ENCODE peak calls at places on chromosomes 12 and 14, in four cellular contexts. E is neural progenitor cell, D is foreskin fibroblast, A is astrocyte. N is an unnamed sample.

GRCh38 chr14:102909462-102909861 is 13.0 kb upstream of the AMN start:
- DNase-seq in A (no peak), E (no peak), D (no peak), N (no peak)

GRCh38 chr12:50763637-50764115 is at the start of gene ATF1:
- DNase-seq in E (peak; percentile 96), A (peak; percentile 89), D (peak; percentile 93), N (peak; percentile 87)

GRCh38 chr14:96121660-96122395 is 82.7 kb downstream of the C14orf132 start:
- DNase-seq in D (peak; percentile 69), E (no peak), A (peak; percentile 71), N (no peak)

GRCh38 chr12:128098725-128099124 is 168.2 kb upstream of the TMEM132C start:
- DNase-seq in D (no peak), A (no peak), E (no peak), N (no peak)

GRCh38 chr12:2248901-2249381 is 196.2 kb downstream of the CACNA1C start:
- DNase-seq in E (no peak), A (no peak), D (peak; percentile 68), N (no peak)

GRCh38 chr12:61654698-61655097 is 605.5 kb upstream of the USP15 start:
- DNase-seq in D (no peak), A (no peak), E (no peak), N (no peak)

GRCh38 chr12:66269757-66270383 is 32.4 kb upstream of the HELB start:
- DNase-seq in D (peak; percentile 28), A (peak; percentile 44), E (peak; percentile 78), N (no peak)

GRCh38 chr12:27083861-27084271 is 1.5 kb upstream of the C12orf71 start:
- DNase-seq in A (peak; percentile 56), D (peak; percentile 28), E (peak; percentile 75), N (no peak)

GRCh38 chr14:77738559-77739250 is 22.3 kb downstream of the SNW1 start:
- DNase-seq in E (no peak), D (no peak), A (peak; percentile 74), N (no peak)

GRCh38 chr14:90858511-90858910 is 42.3 kb upstream of the TTC7B start:
- DNase-seq in A (no peak), E (no peak), D (no peak), N (no peak)

GRCh38 chr12:68515793-68516192 is 94.9 kb upstream of the RAP1B start:
- DNase-seq in A (no peak), E (no peak), D (no peak), N (no peak)

GRCh38 chr12:68510394-68510793 is 100.3 kb upstream of the RAP1B start:
- DNase-seq in E (no peak), A (no peak), D (no peak), N (no peak)

GRCh38 chr12:68514807-68515411 is 95.8 kb upstream of the RAP1B start:
- DNase-seq in E (no peak), A (no peak), D (no peak), N (no peak)
- TF ChIP-seq CTCF in E (no peak), A (no peak), D (no peak), N (no peak)

GRCh38 chr12:108441549-108441948 is 73.5 kb upstream of the FICD start:
- DNase-seq in E (no peak), A (no peak), D (no peak), N (no peak)

GRCh38 chr12:108440736-108441135 is 74.3 kb upstream of the FICD start:
- DNase-seq in E (no peak), D (no peak), A (no peak), N (no peak)

GRCh38 chr12:108446766-108447165 is 68.3 kb upstream of the FICD start:
- DNase-seq in E (no peak), A (no peak), D (peak; percentile 6), N (no peak)

GRCh38 chr12:108442077-108442476 is 73.0 kb upstream of the FICD start:
- DNase-seq in E (peak; percentile 63), A (no peak), D (no peak), N (peak; percentile 32)

DNA sequence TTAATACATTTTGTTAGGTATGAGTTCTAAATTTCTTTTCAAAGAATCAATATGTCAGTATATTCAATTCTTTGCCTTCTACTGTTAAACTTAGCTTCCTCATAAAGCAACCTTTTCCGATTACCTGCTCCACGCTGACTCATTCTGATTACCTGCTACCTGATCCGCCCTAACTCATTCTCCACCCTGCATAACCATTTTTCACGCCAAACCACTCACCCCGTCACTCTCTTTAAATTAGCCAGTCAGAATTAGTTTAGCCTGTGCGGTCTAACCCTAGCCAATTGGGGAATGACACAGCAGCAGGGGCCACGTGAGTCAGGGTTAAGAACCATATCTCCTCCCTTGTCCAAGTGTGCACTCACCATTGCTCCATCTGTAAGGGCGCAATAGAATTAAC is 72.2 kb upstream of the FICD start:
- DNase-seq in D (no peak), A (no peak), E (no peak), N (no peak)
- TF ChIP-seq CTCF in D (no peak), A (no peak), E (no peak), N (no peak)

DNA sequence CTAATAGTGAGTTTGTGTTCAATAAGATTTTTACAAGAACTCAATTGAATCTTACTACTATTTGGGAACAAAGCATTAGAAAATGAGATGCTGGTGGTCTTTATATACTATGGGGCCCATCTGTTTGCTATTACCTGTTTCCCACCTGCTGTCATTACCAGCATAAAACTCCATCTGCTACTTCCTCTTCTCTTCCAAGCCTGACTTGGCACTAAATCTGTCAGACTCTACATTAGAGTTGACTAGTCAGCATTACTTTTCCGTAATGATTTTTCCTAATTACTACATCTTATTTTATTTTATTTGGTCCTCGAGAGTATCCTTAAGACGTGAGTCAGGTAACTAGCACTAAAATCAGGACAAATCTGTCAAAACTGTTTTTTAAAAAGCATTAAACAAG is 68.1 kb upstream of the KRR1 start:
- DNase-seq in E (no peak), D (no peak), A (no peak), N (no peak)
- TF ChIP-seq CTCF in E (no peak), D (no peak), A (no peak), N (no peak)

GRCh38 chr14:100469632-100470522 is 117.3 kb downstream of the BEGAIN start:
- DNase-seq in A (no peak), D (no peak), E (no peak), N (no peak)
- TF ChIP-seq CTCF in A (no peak), D (no peak), E (no peak), N (no peak)

GRCh38 chr14:56874375-56874774 is 64.1 kb upstream of the OTX2 start:
- DNase-seq in A (no peak), E (peak; percentile 73), D (no peak), N (peak; percentile 53)
- TF ChIP-seq CTCF in A (no peak), E (peak; percentile 70), D (no peak), N (peak; percentile 38)

DNA sequence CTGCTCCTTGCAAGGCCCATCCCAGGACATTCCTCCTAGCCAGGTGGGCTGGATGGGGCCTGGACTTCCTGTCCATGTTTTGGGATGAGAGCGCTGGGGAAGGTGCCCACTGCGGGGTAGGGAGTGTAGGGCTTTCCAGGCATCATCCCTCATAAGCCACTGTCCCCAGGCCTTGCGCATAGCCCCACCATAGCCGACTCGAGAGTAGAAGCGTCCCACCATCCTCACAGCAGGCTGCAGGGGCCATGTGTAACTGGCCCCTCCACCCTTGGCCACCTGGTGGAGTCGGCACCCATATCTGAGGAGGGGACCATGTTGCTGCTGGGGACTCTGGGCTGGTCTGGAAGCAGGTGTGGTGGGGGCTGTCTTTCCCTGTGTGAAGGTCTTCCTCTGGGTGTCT is 30.5 kb downstream of the SH2B3 start:
- DNase-seq in A (no peak), D (no peak), E (no peak), N (peak; percentile 3)
- TF ChIP-seq CTCF in A (no peak), D (no peak), E (no peak), N (no peak)

GRCh38 chr12:75488553-75488952 is 8.0 kb downstream of the GLIPR1 start:
- DNase-seq in D (peak; percentile 35), A (peak; percentile 29), E (peak; percentile 38), N (no peak)
- TF ChIP-seq CTCF in D (peak; percentile 65), A (peak; percentile 49), E (peak; percentile 51), N (no peak)

DNA sequence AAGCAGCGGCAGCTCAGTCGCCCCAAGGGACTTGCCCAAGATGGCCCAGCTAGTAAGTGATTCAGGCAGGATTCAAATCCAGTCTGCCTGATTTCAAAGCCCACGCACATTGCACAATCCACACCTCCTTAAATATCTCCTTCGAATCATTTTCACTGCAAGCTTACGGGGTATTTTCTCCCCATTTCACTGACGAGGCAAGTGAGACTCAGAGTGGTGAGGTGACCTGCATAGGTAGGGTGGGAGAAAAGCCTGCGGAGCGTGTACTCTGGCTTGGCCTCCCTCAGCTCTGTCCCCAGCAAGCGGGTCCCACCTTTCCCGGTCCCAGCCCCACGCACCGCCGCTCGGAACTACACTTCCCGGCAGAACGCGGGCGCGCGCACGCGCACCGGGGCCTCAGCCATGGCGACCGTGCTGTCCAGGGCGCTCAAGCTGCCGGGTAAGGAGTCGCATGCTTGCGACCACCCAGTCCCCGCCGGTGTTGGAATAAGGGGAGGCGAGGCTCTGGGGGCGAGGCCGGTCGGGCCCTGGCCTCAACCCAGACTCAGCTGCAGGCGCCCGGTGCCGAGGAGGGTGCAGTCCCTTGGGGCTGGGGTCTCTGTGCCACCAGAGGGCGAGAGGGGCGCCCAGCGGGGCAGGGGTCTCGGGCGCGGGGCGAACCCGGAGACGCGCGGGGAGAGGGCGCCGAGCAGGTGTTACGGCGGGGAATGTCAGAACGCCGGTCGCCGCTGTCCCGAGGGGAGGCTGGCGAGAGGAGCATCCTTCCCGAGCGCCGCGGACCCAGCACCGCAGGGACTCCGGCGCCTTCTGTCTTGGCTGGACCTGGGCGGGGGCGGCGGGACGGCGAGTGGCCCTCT is at the start of gene FAM234B:
- DNase-seq in A (peak; percentile 44), E (peak; percentile 91), D (peak; percentile 65), N (peak; percentile 83)
- TF ChIP-seq CTCF in A (no peak), E (peak; percentile 52), D (no peak), N (no peak)

DNA sequence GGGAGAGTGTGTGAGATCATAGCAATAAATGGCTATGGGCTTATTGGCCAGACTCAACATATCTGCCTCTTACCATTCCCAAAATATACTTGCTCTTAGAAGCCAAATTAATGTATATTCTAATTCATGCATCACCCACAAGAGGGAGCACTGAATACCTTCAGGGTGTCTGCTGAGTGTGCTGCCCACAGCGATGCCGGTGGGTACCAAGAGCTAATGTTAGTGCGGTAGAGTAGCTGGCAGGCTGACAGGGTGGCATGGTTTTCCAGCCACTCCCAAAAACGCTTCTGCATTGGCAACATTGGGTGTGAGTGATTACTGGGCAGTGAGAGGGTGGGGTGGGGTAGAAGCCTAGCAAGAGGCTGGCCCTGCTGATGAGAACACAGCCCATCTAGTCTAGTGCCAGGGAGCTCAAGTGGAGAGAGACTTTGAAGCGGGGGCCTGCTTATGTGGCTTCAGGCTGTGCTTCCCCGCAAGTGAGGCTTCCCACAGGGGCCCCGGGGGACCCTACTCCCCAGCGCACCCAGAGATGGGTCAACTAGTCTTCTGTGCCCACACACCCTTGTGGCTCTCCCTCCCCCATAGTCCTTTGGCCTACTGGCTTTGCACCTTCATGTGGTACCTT is 9.2 kb upstream of the PLEKHD1 start:
- DNase-seq in A (no peak), E (peak; percentile 47), D (no peak), N (no peak)
- TF ChIP-seq CTCF in A (peak; percentile 47), E (peak; percentile 64), D (peak; percentile 14), N (peak; percentile 54)

N was measured in endothelial cell.